ENCODE peak calls at places on chromosomes 1 and 21, in four cellular contexts. N is SK-N-SH, Z is K562, P is IMR-90. V is an unnamed sample.

GRCh38 chr21:38843806-38844479 is 38.2 kb downstream of the ETS2 start:
- DNase-seq in N (no peak), Z (no peak), P (peak; percentile 86), V (no peak)

GRCh38 chr1:18921506-18922251 is 19.3 kb upstream of the ALDH4A1 start:
- DNase-seq in N (no peak), Z (no peak), P (no peak), V (no peak)

GRCh38 chr1:185281245-185281644 is 35.8 kb downstream of the IVNS1ABP start:
- DNase-seq in N (no peak), Z (no peak), P (peak; percentile 24), V (peak; percentile 85)

GRCh38 chr1:30232288-30232899 is 491.0 kb downstream of the MATN1 start:
- DNase-seq in N (no peak), Z (peak; percentile 79), P (no peak), V (peak; percentile 10)

GRCh38 chr1:244209955-244210354 is 158.9 kb downstream of the ZBTB18 start:
- DNase-seq in N (no peak), Z (no peak), P (no peak), V (no peak)

GRCh38 chr1:245671349-245671748 is 516.6 kb downstream of the KIF26B start:
- DNase-seq in N (no peak), Z (no peak), P (no peak), V (no peak)

GRCh38 chr1:158951956-158952355 is 20.6 kb downstream of the PYHIN1 start:
- DNase-seq in N (no peak), Z (peak; percentile 9), P (no peak), V (no peak)

GRCh38 chr1:61469365-61469764 is 255.6 kb downstream of the TM2D1 start:
- DNase-seq in N (no peak), Z (no peak), P (no peak), V (no peak)

GRCh38 chr1:8496473-8496872 is 178.6 kb downstream of the SLC45A1 start:
- DNase-seq in N (no peak), Z (no peak), P (no peak), V (no peak)

GRCh38 chr1:143698016-143698415 is 273.8 kb downstream of the FAM72C start:
- DNase-seq in N (peak; percentile 71), Z (peak; percentile 74), P (no peak), V (peak; percentile 15)

GRCh38 chr1:99481391-99481996 is 164.4 kb upstream of the PALMD start:
- DNase-seq in N (peak; percentile 30), Z (peak; percentile 35), P (peak; percentile 68), V (peak; percentile 60)

GRCh38 chr1:203702130-203702577 is 62.8 kb upstream of the LAX1 start:
- DNase-seq in N (peak; percentile 74), Z (peak; percentile 83), P (peak; percentile 56), V (peak; percentile 36)

GRCh38 chr1:34928865-34929496 is 469 bp downstream of the DLGAP3 start:
- DNase-seq in N (peak; percentile 82), Z (peak; percentile 88), P (no peak), V (no peak)

GRCh38 chr1:185342672-185343259 is 25.7 kb upstream of the IVNS1ABP start:
- DNase-seq in N (no peak), Z (no peak), P (no peak), V (peak; percentile 73)

GRCh38 chr21:45874716-45875415 is 106.7 kb upstream of the COL6A1 start:
- DNase-seq in N (peak; percentile 78), Z (no peak), P (peak; percentile 98), V (peak; percentile 9)

GRCh38 chr1:208178091-208178529 is 66.1 kb downstream of the PLXNA2 start:
- DNase-seq in N (no peak), Z (no peak), P (no peak), V (peak; percentile 68)

GRCh38 chr1:69524010-69524409 is 43.7 kb upstream of the LRRC7 start:
- DNase-seq in N (no peak), Z (no peak), P (peak; percentile 46), V (no peak)

GRCh38 chr1:83574749-83575148 is 424.2 kb downstream of the TTLL7 start:
- DNase-seq in N (no peak), Z (no peak), P (no peak), V (no peak)

GRCh38 chr1:89821322-89822108 is 683 bp downstream of the LRRC8D start:
- DNase-seq in N (peak; percentile 85), Z (peak; percentile 80), P (peak; percentile 22), V (peak; percentile 62)

GRCh38 chr1:66929999-66930822 is 5.4 kb downstream of the MIER1 start:
- DNase-seq in N (peak; percentile 95), Z (peak; percentile 88), P (peak; percentile 89), V (peak; percentile 86)

GRCh38 chr1:178614286-178614685 is 101.4 kb downstream of the TEX35 start:
- DNase-seq in N (no peak), Z (no peak), P (no peak), V (peak; percentile 23)

GRCh38 chr1:50416553-50417453 is 6.4 kb downstream of the DMRTA2 start:
- DNase-seq in N (peak; percentile 47), Z (peak; percentile 17), P (no peak), V (no peak)
- TF ChIP-seq MXI1 in N (no peak), Z (no peak), P (no peak), V (no peak)

GRCh38 chr1:11519629-11520031 is 40.7 kb downstream of the DISP3 start:
- DNase-seq in N (no peak), Z (no peak), P (no peak), V (no peak)

GRCh38 chr1:11520531-11521233 is 41.7 kb downstream of the DISP3 start:
- DNase-seq in N (no peak), Z (no peak), P (no peak), V (no peak)

GRCh38 chr1:11518016-11518670 is 39.2 kb downstream of the DISP3 start:
- DNase-seq in N (no peak), Z (no peak), P (no peak), V (no peak)

GRCh38 chr1:11516961-11517635 is 38.1 kb downstream of the DISP3 start:
- DNase-seq in N (no peak), Z (no peak), P (no peak), V (no peak)

DNA sequence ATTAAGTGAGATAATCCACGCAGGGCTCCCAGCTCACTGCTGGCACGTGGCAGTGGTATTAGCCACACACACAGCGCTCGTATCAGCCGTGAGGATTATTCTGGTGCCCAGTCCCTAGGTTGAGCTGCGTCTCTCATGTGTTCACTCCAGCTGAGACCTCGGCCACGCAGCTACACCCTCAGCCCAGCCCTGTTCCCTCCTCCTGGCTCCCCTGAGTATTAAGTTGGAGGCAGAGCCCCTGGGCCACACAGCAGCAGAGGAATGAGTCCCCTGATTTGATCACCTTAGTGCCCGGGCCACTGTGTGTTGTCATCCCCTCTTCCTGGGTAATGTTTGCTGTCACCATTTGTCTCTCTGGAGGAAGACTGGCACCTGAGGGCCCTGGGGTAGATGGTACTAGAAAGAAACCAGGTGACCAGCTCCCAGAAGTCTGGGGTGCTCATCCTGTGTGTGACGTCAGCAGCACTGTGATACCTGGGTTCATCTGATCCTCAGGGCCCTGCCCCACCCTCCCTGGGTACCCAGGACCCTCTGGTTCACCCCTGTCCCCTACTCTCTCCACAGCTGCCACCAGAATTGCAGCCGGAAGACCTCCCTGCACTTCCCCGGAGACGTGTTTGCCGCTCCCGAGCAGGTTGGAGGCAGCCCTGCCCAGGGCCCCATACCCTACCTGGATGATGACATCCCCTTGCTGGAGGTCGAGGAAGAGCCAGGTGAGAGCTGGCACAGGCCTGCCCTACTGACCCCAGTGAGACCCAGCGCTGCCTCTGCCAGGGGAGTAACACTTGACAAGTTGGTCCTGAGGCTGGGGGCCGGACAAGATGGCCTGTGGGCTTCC is 40.1 kb downstream of the DISP3 start:
- DNase-seq in N (no peak), Z (no peak), P (no peak), V (no peak)
- TF ChIP-seq MXI1 in N (no peak), Z (no peak), P (no peak), V (no peak)

GRCh38 chr1:16118706-16119105 is 37.2 kb downstream of the EPHA2 start:
- DNase-seq in N (no peak), Z (no peak), P (no peak), V (no peak)
- TF ChIP-seq MXI1 in N (no peak), Z (no peak), P (no peak), V (no peak)

GRCh38 chr1:107196973-107197562 is 56.2 kb downstream of the NTNG1 start:
- DNase-seq in N (no peak), Z (peak; percentile 35), P (peak; percentile 3), V (peak; percentile 36)
- TF ChIP-seq MXI1 in N (no peak), Z (no peak), P (no peak), V (no peak)

DNA sequence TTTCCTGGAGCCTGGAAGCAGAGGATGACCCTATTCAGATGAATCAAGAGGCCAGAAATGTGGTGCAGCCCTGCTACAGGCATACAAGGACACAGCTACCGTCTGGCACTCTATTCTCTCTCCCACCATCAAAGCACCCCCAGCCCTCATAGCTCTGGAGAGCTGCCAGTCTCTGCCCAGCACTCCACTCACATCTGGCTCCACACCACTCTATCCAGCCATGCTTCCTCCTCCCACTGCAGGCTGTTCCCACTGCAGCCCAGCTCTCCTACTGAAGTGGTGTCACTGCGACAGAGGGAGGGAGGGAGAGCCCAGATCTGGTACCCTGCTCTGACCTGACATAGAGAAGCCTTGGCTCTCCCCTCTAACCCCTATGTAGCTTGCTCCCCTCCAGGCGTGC is 18.4 kb downstream of the SYT2 start:
- DNase-seq in N (peak; percentile 82), Z (no peak), P (no peak), V (no peak)
- TF ChIP-seq MXI1 in N (peak; percentile 69), Z (no peak), P (no peak), V (no peak)

GRCh38 chr1:174068000-174068399 is 45.8 kb upstream of the RC3H1 start:
- DNase-seq in N (no peak), Z (no peak), P (peak; percentile 41), V (no peak)
- TF ChIP-seq MXI1 in N (no peak), Z (no peak), P (no peak), V (no peak)

GRCh38 chr1:179883739-179884138 is 1.7 kb downstream of the TOR1AIP1 start:
- DNase-seq in N (no peak), Z (peak; percentile 35), P (peak; percentile 42), V (peak; percentile 45)
- TF ChIP-seq MXI1 in N (no peak), Z (no peak), P (no peak), V (no peak)

V was measured in HepG2.